ENCODE peak calls at places on chromosomes 1 and 21, in eight cellular contexts. K is ovary; S is stomach; I is Caco-2; B is CD8-positive, alpha-beta memory T cell; N is colonic mucosa; A is tibial nerve; U is aorta. Q is an unnamed sample. For H3K4me1, the result is how much of the 10 kb centered on the place peaks cover.

GRCh38 chr1:119276558-119276957 is 92.0 kb upstream of the HAO2 start:
- DNase-seq in U (no peak), K (no peak), B (no peak), N (no peak), S (no peak), I (peak), A (no peak), Q (peak)

GRCh38 chr1:70656371-70656770 is 245.3 kb downstream of the CTH start:
- DNase-seq in B (no peak), K (no peak), I (no peak), N (no peak), U (no peak), S (no peak), A (no peak), Q (no peak)

GRCh38 chr1:24875257-24875656 is 54.8 kb downstream of the RUNX3 start:
- DNase-seq in N (no peak), A (no peak), K (no peak), U (peak), S (no peak), I (no peak), B (no peak), Q (no peak)

GRCh38 chr1:1173793-1174415 is at the start of gene TTLL10:
- DNase-seq in K (no peak), I (no peak), B (peak), N (peak), S (no peak), A (no peak), U (peak), Q (no peak)

GRCh38 chr1:17591814-17592430 is 52.4 kb downstream of the ARHGEF10L start:
- DNase-seq in I (peak), A (no peak), B (no peak), K (no peak), S (no peak), U (no peak), N (no peak), Q (no peak)

GRCh38 chr1:87392241-87393192 is 63.8 kb downstream of the LMO4 start:
- DNase-seq in U (no peak), K (no peak), I (no peak), B (no peak), A (no peak), S (no peak), N (peak), Q (peak)

GRCh38 chr1:53769184-53769583 is 30.2 kb upstream of the GLIS1 start:
- DNase-seq in S (no peak), B (no peak), N (no peak), K (no peak), I (no peak), U (no peak), A (no peak), Q (no peak)

GRCh38 chr1:31038360-31038759 is 27.2 kb downstream of the PUM1 start:
- DNase-seq in A (no peak), I (no peak), N (no peak), K (no peak), S (no peak), B (no peak), U (no peak), Q (no peak)

GRCh38 chr1:246508897-246509688 is 2.0 kb upstream of the SMYD3 start:
- DNase-seq in S (no peak), U (no peak), I (no peak), N (no peak), B (no peak), K (no peak), A (no peak), Q (no peak)

GRCh38 chr1:74468982-74469603 is 43.3 kb downstream of the LRRC53 start:
- DNase-seq in N (no peak), U (no peak), K (no peak), A (no peak), B (no peak), S (no peak), I (peak), Q (peak)

GRCh38 chr1:65109515-65109914 is 38.5 kb upstream of the AK4 start:
- DNase-seq in N (no peak), B (no peak), K (no peak), U (no peak), A (no peak), I (no peak), S (no peak), Q (no peak)

GRCh38 chr1:20233394-20233793 is 47.1 kb upstream of the PLA2G2C start:
- DNase-seq in N (no peak), S (no peak), I (no peak), U (no peak), A (no peak), K (no peak), B (no peak), Q (peak)

GRCh38 chr1:39398278-39399010 is 93.0 kb upstream of the BMP8A start:
- DNase-seq in N (peak), K (no peak), I (peak), S (peak), A (peak), B (no peak), U (peak), Q (peak)

GRCh38 chr1:9120312-9120958 is 8.5 kb downstream of the GPR157 start:
- DNase-seq in A (no peak), B (no peak), S (no peak), N (no peak), I (no peak), K (no peak), U (no peak), Q (no peak)

GRCh38 chr1:214917081-214917635 is 165.4 kb upstream of the KCNK2 start:
- DNase-seq in B (no peak), U (no peak), S (no peak), I (no peak), N (no peak), A (no peak), K (no peak), Q (no peak)

GRCh38 chr1:155975375-155976061 is 2.8 kb downstream of the ARHGEF2 start:
- DNase-seq in I (no peak), U (no peak), K (no peak), B (no peak), N (no peak), A (no peak), S (no peak), Q (no peak)

GRCh38 chr1:84386716-84387479 is 11.4 kb upstream of the DNASE2B start:
- DNase-seq in I (no peak), A (no peak), S (no peak), U (no peak), N (no peak), B (no peak), K (no peak), Q (no peak)

GRCh38 chr1:30847358-30847972 is 61.1 kb downstream of the SDC3 start:
- DNase-seq in K (no peak), U (peak), A (peak), B (no peak), S (peak), N (peak), I (no peak), Q (peak)

GRCh38 chr1:173392895-173393654 is 84.1 kb upstream of the PRDX6 start:
- DNase-seq in S (no peak), U (no peak), K (no peak), N (no peak), A (no peak), B (no peak), I (no peak), Q (no peak)

GRCh38 chr1:111507411-111508201 is 4.2 kb upstream of the ADORA3 start:
- DNase-seq in N (peak), K (peak), B (peak), A (peak), S (peak), I (peak), U (peak), Q (peak)

GRCh38 chr1:93522721-93523120 is 74.8 kb downstream of the FNBP1L start:
- DNase-seq in B (no peak), A (no peak), K (no peak), S (no peak), U (no peak), I (no peak), N (no peak), Q (no peak)

GRCh38 chr1:93344886-93345632 is 648 bp upstream of the DR1 start:
- DNase-seq in U (no peak), I (peak), B (no peak), K (no peak), A (no peak), N (no peak), S (no peak), Q (no peak)

GRCh38 chr1:156510709-156511108 is 10.1 kb upstream of the MEF2D start:
- DNase-seq in A (peak), K (peak), N (peak), U (peak), B (peak), S (peak), I (no peak), Q (no peak)

GRCh38 chr1:25837253-25837875 is 17.6 kb downstream of the MTFR1L start:
- DNase-seq in U (no peak), A (no peak), K (no peak), S (no peak), I (peak), N (no peak), B (no peak), Q (peak)

GRCh38 chr1:67889940-67890567 is 56.8 kb upstream of the GNG12 start:
- DNase-seq in B (no peak), U (no peak), K (no peak), I (no peak), N (no peak), A (no peak), S (no peak), Q (no peak)

GRCh38 chr1:88433556-88433955 is 250.5 kb upstream of the PKN2 start:
- DNase-seq in S (no peak), I (no peak), A (no peak), U (no peak), N (no peak), K (no peak), B (no peak), Q (no peak)

GRCh38 chr1:173861731-173862145 is 6.1 kb downstream of the GAS5 start:
- DNase-seq in U (no peak), A (no peak), S (no peak), B (no peak), I (no peak), K (no peak), N (no peak), Q (no peak)

GRCh38 chr1:55043011-55043410 is 3.7 kb downstream of the PCSK9 start:
- DNase-seq in I (no peak), K (no peak), U (no peak), A (no peak), N (no peak), S (no peak), B (no peak), Q (no peak)

GRCh38 chr1:42957229-42957879 is 1.3 kb downstream of the SLC2A1 start:
- DNase-seq in I (no peak), U (no peak), B (no peak), S (no peak), A (no peak), K (no peak), N (peak), Q (no peak)

GRCh38 chr21:46621457-46622182 is 13.9 kb upstream of the PRMT2 start:
- DNase-seq in K (no peak), N (no peak), A (no peak), I (no peak), S (no peak), U (no peak), B (no peak), Q (no peak)

GRCh38 chr1:24091971-24092482 is 19.9 kb downstream of the MYOM3 start:
- DNase-seq in S (no peak), K (no peak), A (no peak), B (no peak), N (no peak), I (no peak), U (no peak), Q (no peak)

GRCh38 chr1:227901906-227902640 is 45.7 kb downstream of the WNT9A start:
- DNase-seq in N (no peak), I (peak), S (no peak), A (no peak), U (peak), K (no peak), B (peak), Q (no peak)

GRCh38 chr1:115069186-115069585 is 20.1 kb downstream of the TSPAN2 start:
- DNase-seq in K (no peak), U (peak), I (no peak), N (no peak), S (no peak), A (no peak), B (no peak), Q (no peak)

GRCh38 chr1:13500806-13501205 is 13.0 kb downstream of the LRRC38 start:
- DNase-seq in B (no peak), I (no peak), N (no peak), K (no peak), U (no peak), A (no peak), S (no peak), Q (no peak)

GRCh38 chr1:158154501-158154900 is 26.2 kb upstream of the CD1D start:
- DNase-seq in A (no peak), K (no peak), I (peak), B (no peak), U (no peak), S (no peak), N (no peak), Q (no peak)

GRCh38 chr1:24003331-24003972 is 23.3 kb upstream of the SRSF10 start:
- DNase-seq in B (no peak), S (no peak), A (no peak), U (no peak), K (no peak), I (no peak), N (no peak), Q (no peak)

GRCh38 chr1:110292327-110292741 is 46.8 kb upstream of the RBM15 start:
- DNase-seq in K (no peak), S (no peak), A (no peak), I (no peak), U (no peak), N (peak), B (no peak), Q (peak)

GRCh38 chr1:227920896-227921295 is 26.8 kb downstream of the WNT9A start:
- DNase-seq in A (no peak), U (no peak), N (no peak), B (no peak), S (no peak), I (no peak), K (no peak), Q (no peak)

DNA sequence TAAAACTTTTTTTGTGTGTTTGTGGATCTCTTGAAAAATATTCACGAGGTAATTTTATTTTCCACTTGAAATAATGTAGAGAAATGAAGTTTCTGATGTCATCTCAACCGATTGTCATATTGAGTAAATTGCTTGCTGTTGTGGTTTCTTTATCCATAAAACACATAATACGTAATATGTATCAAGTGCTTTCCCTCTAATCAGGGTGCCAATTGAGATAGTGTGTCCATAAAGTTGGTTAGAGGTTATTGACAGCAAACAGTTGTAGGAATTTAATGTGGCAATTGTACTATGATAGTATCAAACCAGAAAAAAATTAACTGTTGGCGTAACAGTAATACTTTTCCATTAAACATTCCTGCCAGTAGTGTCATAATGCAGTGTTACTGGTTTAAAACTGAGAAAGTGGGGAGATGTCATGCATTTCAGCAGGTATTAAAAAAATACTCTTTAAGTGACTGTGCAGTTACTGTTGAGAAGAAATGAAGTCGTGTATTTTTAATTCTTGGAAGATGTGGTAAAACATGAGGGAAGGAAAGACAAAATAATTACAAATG is 38.3 kb downstream of the USP25 start:
- DNase-seq in I (no peak), A (no peak), S (no peak), K (no peak), U (no peak), B (no peak), N (no peak), Q (peak)
- H3K4me1 ChIP-seq in I (under half), A (under half), S (under half), K (under half), U (under half), B (under half), N (under half), Q (under half)

GRCh38 chr1:8055973-8056372 is 29.9 kb upstream of the ERRFI1 start:
- DNase-seq in B (no peak), U (no peak), A (no peak), I (no peak), S (no peak), N (no peak), K (no peak), Q (no peak)

GRCh38 chr1:8062861-8063260 is 36.8 kb upstream of the ERRFI1 start:
- DNase-seq in B (no peak), U (no peak), N (no peak), S (no peak), A (no peak), K (no peak), I (no peak), Q (no peak)

GRCh38 chr1:8061673-8062386 is 35.7 kb upstream of the ERRFI1 start:
- DNase-seq in U (no peak), K (no peak), N (no peak), B (no peak), S (no peak), A (no peak), I (no peak), Q (no peak)

GRCh38 chr1:8061210-8061609 is 35.1 kb upstream of the ERRFI1 start:
- DNase-seq in N (peak), I (peak), A (peak), U (no peak), B (no peak), K (no peak), S (peak), Q (peak)

DNA sequence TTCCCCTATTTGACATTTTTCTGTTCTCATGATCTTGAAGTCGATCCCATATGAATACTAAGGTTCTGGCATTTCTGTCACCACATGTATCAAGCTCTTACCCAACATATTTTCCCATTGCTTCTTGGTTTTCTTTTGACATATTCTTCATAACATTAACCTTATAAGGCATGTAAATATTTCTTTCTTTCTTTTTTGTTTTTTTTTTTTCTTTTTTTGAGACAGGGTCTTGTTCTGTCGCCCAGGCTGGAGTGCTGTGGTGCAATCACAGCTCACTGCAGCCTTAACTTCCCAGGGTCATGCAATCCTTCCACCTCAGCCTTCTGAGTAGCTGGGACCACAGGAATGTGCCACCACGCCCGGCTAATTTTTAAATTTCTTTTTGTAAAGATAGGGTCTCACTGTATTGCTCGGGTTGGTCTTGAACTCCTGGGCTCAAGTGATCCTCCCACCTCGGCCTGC is 33.1 kb upstream of the ERRFI1 start:
- DNase-seq in U (no peak), N (no peak), I (no peak), B (no peak), A (no peak), K (no peak), S (no peak), Q (no peak)
- H3K4me1 ChIP-seq in U (under half), N (under half), I (under half), B (under half), A (under half), K (under half), S (under half), Q (under half)

DNA sequence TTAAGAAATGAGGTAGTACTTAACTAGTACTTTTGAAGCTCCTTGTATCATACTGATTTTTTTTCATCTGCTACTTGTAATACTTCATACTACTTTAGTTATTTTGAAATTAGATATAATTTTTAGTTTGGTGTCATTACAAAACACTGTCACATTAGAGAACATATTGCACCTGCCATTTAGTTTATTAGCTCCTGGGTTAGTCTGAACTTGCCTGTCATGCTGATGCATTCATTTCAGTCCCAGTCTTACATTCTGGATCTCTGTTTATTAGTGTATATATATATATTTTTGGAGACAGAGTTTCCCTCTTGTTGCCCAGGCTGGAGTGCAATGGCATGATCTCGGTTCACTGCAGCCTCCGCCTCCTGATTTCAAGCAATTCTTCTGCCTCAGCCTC is 50.3 kb downstream of the DYRK1A start:
- DNase-seq in U (no peak), I (no peak), K (no peak), N (no peak), S (no peak), A (no peak), B (no peak), Q (no peak)
- H3K4me1 ChIP-seq in U (under half), I (under half), K (under half), N (under half), S (under half), A (under half), B (half or more), Q (under half)

GRCh38 chr1:153967109-153967999 is at the start of gene CREB3L4:
- DNase-seq in N (peak), K (peak), S (peak), B (peak), I (peak), A (peak), U (peak), Q (peak)
- H3K4me1 ChIP-seq in N (under half), K (under half), S (under half), B (under half), I (under half), A (under half), U (under half), Q (under half)

GRCh38 chr1:27634166-27634981 is 611 bp downstream of the FGR start:
- DNase-seq in I (no peak), S (peak), U (peak), B (peak), N (no peak), K (no peak), A (no peak), Q (no peak)
- H3K4me1 ChIP-seq in I (under half), S (under half), U (under half), B (half or more), N (under half), K (under half), A (under half), Q (under half)

GRCh38 chr21:25934771-25935224 is 200.0 kb downstream of the GABPA start:
- DNase-seq in B (no peak), U (peak), N (peak), K (no peak), I (no peak), A (peak), S (peak), Q (no peak)

GRCh38 chr21:25929859-25930520 is 195.2 kb downstream of the GABPA start:
- DNase-seq in S (no peak), A (no peak), U (no peak), B (no peak), I (no peak), N (no peak), K (no peak), Q (no peak)

GRCh38 chr21:25936776-25937175 is 202.0 kb downstream of the GABPA start:
- DNase-seq in A (no peak), B (no peak), K (no peak), S (no peak), I (no peak), U (no peak), N (no peak), Q (no peak)

GRCh38 chr21:25931791-25932190 is 197.0 kb downstream of the GABPA start:
- DNase-seq in A (no peak), B (no peak), K (no peak), S (no peak), N (no peak), I (no peak), U (no peak), Q (no peak)

DNA sequence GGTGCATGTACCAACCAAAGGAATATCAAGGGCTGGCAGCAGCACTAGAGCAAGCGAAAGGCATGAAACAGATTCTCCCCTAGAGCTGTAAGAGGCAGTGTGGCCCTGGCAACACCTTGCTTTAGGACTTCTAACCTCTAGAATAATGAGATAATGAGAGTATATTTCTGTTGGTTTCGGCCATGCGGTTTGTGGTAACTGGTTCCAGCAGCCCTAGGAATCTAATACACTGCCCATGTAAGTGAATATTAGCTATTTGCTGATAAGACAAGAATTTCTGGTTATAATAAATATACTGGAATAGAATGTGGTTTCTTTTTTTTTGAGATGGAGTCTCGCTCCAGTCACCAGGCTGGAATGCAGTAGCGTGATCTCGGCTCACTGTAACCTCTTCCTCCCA is 199.4 kb downstream of the GABPA start:
- DNase-seq in N (no peak), K (no peak), U (no peak), A (no peak), S (peak), I (no peak), B (no peak), Q (no peak)
- H3K4me1 ChIP-seq in N (under half), K (under half), U (under half), A (under half), S (under half), I (under half), B (under half), Q (under half)